ENCODE peak calls at places on chromosomes 2 and 18, in six cellular contexts. One of them, this sample, is unnamed.
A peak's percentile ranks its signal among the peaks of the same experiment; 100 is the strongest.

GRCh38 chr2:151119377-151119776 is 142.3 kb downstream of the RBM43 start:
- DNase-seq in AG09309: no peak
- DNase-seq in left ventricle myocardium inferior: no peak
- DNase-seq in endothelial cell: no peak
- DNase-seq in AG04450: no peak
- DNase-seq in lower lobe of right lung: no peak
- DNase-seq in this sample: no peak

GRCh38 chr2:127043367-127044164 is 63.4 kb downstream of the BIN1 start:
- DNase-seq in AG09309: no peak
- DNase-seq in left ventricle myocardium inferior: peak; percentile 15
- DNase-seq in endothelial cell: no peak
- DNase-seq in AG04450: no peak
- DNase-seq in lower lobe of right lung: no peak
- DNase-seq in this sample: no peak

GRCh38 chr2:192124576-192124975 is 70.2 kb downstream of the TMEFF2 start:
- DNase-seq in AG09309: peak; percentile 11
- DNase-seq in left ventricle myocardium inferior: no peak
- DNase-seq in endothelial cell: no peak
- DNase-seq in AG04450: no peak
- DNase-seq in lower lobe of right lung: no peak
- DNase-seq in this sample: no peak

GRCh38 chr18:46793565-46793964 is 36.7 kb upstream of the ST8SIA5 start:
- DNase-seq in AG09309: no peak
- DNase-seq in left ventricle myocardium inferior: no peak
- DNase-seq in endothelial cell: no peak
- DNase-seq in AG04450: no peak
- DNase-seq in lower lobe of right lung: no peak
- DNase-seq in this sample: no peak

GRCh38 chr18:52844323-52844722 is 504.3 kb downstream of the DCC start:
- DNase-seq in AG09309: no peak
- DNase-seq in left ventricle myocardium inferior: no peak
- DNase-seq in endothelial cell: no peak
- DNase-seq in AG04450: no peak
- DNase-seq in lower lobe of right lung: no peak
- DNase-seq in this sample: no peak

GRCh38 chr2:66688951-66689350 is 254.0 kb downstream of the MEIS1 start:
- DNase-seq in AG09309: no peak
- DNase-seq in left ventricle myocardium inferior: no peak
- DNase-seq in endothelial cell: no peak
- DNase-seq in AG04450: no peak
- DNase-seq in lower lobe of right lung: no peak
- DNase-seq in this sample: no peak

GRCh38 chr18:55629136-55629535 is 41.1 kb upstream of the TCF4 start:
- DNase-seq in AG09309: no peak
- DNase-seq in left ventricle myocardium inferior: no peak
- DNase-seq in endothelial cell: no peak
- DNase-seq in AG04450: no peak
- DNase-seq in lower lobe of right lung: no peak
- DNase-seq in this sample: no peak

GRCh38 chr2:84083984-84084383 is 375.1 kb downstream of the SUCLG1 start:
- DNase-seq in AG09309: no peak
- DNase-seq in left ventricle myocardium inferior: no peak
- DNase-seq in endothelial cell: no peak
- DNase-seq in AG04450: no peak
- DNase-seq in lower lobe of right lung: no peak
- DNase-seq in this sample: no peak

GRCh38 chr2:29024882-29025430 is 43.9 kb downstream of the TOGARAM2 start:
- DNase-seq in AG09309: no peak
- DNase-seq in left ventricle myocardium inferior: no peak
- DNase-seq in endothelial cell: no peak
- DNase-seq in AG04450: no peak
- DNase-seq in lower lobe of right lung: no peak
- DNase-seq in this sample: no peak

GRCh38 chr2:101435011-101435862 is 39.7 kb downstream of the RFX8 start:
- DNase-seq in AG09309: peak; percentile 47
- DNase-seq in left ventricle myocardium inferior: no peak
- DNase-seq in endothelial cell: peak; percentile 26
- DNase-seq in AG04450: no peak
- DNase-seq in lower lobe of right lung: no peak
- DNase-seq in this sample: no peak

GRCh38 chr2:240850026-240850425 is 18.6 kb upstream of the AGXT start:
- DNase-seq in AG09309: no peak
- DNase-seq in left ventricle myocardium inferior: no peak
- DNase-seq in endothelial cell: no peak
- DNase-seq in AG04450: no peak
- DNase-seq in lower lobe of right lung: no peak
- DNase-seq in this sample: no peak

GRCh38 chr18:79447703-79448367 is 52.1 kb downstream of the NFATC1 start:
- DNase-seq in AG09309: no peak
- DNase-seq in left ventricle myocardium inferior: no peak
- DNase-seq in endothelial cell: no peak
- DNase-seq in AG04450: peak; percentile 46
- DNase-seq in lower lobe of right lung: no peak
- DNase-seq in this sample: no peak

GRCh38 chr2:118224888-118225264 is 136.6 kb downstream of the INSIG2 start:
- DNase-seq in AG09309: no peak
- DNase-seq in left ventricle myocardium inferior: no peak
- DNase-seq in endothelial cell: peak; percentile 15
- DNase-seq in AG04450: no peak
- DNase-seq in lower lobe of right lung: no peak
- DNase-seq in this sample: no peak

GRCh38 chr2:22601007-22601406 is 784.0 kb upstream of the KLHL29 start:
- DNase-seq in AG09309: no peak
- DNase-seq in left ventricle myocardium inferior: no peak
- DNase-seq in endothelial cell: no peak
- DNase-seq in AG04450: no peak
- DNase-seq in lower lobe of right lung: no peak
- DNase-seq in this sample: no peak

GRCh38 chr2:100064592-100065006 is 77.8 kb downstream of the AFF3 start:
- DNase-seq in AG09309: no peak
- DNase-seq in left ventricle myocardium inferior: no peak
- DNase-seq in endothelial cell: no peak
- DNase-seq in AG04450: no peak
- DNase-seq in lower lobe of right lung: no peak
- DNase-seq in this sample: no peak

GRCh38 chr2:161775971-161776370 is 151.8 kb downstream of the SLC4A10 start:
- DNase-seq in AG09309: no peak
- DNase-seq in left ventricle myocardium inferior: no peak
- DNase-seq in endothelial cell: no peak
- DNase-seq in AG04450: no peak
- DNase-seq in lower lobe of right lung: no peak
- DNase-seq in this sample: no peak

GRCh38 chr2:240368746-240369724 is 66.4 kb upstream of the GPC1 start:
- DNase-seq in AG09309: no peak
- DNase-seq in left ventricle myocardium inferior: peak; percentile 81
- DNase-seq in endothelial cell: no peak
- DNase-seq in AG04450: no peak
- DNase-seq in lower lobe of right lung: peak; percentile 56
- DNase-seq in this sample: no peak

GRCh38 chr2:10412380-10412779 is 35.7 kb downstream of the ODC1 start:
- DNase-seq in AG09309: no peak
- DNase-seq in left ventricle myocardium inferior: no peak
- DNase-seq in endothelial cell: peak; percentile 35
- DNase-seq in AG04450: no peak
- DNase-seq in lower lobe of right lung: no peak
- DNase-seq in this sample: no peak

GRCh38 chr2:191555092-191555742 is 122.7 kb upstream of the NABP1 start:
- DNase-seq in AG09309: peak; percentile 38
- DNase-seq in left ventricle myocardium inferior: peak; percentile 75
- DNase-seq in endothelial cell: peak; percentile 86
- DNase-seq in AG04450: peak; percentile 61
- DNase-seq in lower lobe of right lung: peak; percentile 71
- DNase-seq in this sample: no peak

GRCh38 chr2:58030789-58031188 is 15.8 kb upstream of the VRK2 start:
- DNase-seq in AG09309: no peak
- DNase-seq in left ventricle myocardium inferior: no peak
- DNase-seq in endothelial cell: no peak
- DNase-seq in AG04450: no peak
- DNase-seq in lower lobe of right lung: no peak
- DNase-seq in this sample: no peak

GRCh38 chr2:27075219-27075871 is 3.1 kb upstream of the EMILIN1 start:
- DNase-seq in AG09309: no peak
- DNase-seq in left ventricle myocardium inferior: peak; percentile 66
- DNase-seq in endothelial cell: peak; percentile 44
- DNase-seq in AG04450: no peak
- DNase-seq in lower lobe of right lung: peak; percentile 72
- DNase-seq in this sample: no peak

GRCh38 chr2:133420748-133421147 is 147.5 kb downstream of the NCKAP5 start:
- DNase-seq in AG09309: no peak
- DNase-seq in left ventricle myocardium inferior: no peak
- DNase-seq in endothelial cell: no peak
- DNase-seq in AG04450: no peak
- DNase-seq in lower lobe of right lung: no peak
- DNase-seq in this sample: no peak

GRCh38 chr18:59200787-59201186 is 19.2 kb upstream of the GRP start:
- DNase-seq in AG09309: peak; percentile 27
- DNase-seq in left ventricle myocardium inferior: no peak
- DNase-seq in endothelial cell: no peak
- DNase-seq in AG04450: no peak
- DNase-seq in lower lobe of right lung: no peak
- DNase-seq in this sample: no peak

DNA sequence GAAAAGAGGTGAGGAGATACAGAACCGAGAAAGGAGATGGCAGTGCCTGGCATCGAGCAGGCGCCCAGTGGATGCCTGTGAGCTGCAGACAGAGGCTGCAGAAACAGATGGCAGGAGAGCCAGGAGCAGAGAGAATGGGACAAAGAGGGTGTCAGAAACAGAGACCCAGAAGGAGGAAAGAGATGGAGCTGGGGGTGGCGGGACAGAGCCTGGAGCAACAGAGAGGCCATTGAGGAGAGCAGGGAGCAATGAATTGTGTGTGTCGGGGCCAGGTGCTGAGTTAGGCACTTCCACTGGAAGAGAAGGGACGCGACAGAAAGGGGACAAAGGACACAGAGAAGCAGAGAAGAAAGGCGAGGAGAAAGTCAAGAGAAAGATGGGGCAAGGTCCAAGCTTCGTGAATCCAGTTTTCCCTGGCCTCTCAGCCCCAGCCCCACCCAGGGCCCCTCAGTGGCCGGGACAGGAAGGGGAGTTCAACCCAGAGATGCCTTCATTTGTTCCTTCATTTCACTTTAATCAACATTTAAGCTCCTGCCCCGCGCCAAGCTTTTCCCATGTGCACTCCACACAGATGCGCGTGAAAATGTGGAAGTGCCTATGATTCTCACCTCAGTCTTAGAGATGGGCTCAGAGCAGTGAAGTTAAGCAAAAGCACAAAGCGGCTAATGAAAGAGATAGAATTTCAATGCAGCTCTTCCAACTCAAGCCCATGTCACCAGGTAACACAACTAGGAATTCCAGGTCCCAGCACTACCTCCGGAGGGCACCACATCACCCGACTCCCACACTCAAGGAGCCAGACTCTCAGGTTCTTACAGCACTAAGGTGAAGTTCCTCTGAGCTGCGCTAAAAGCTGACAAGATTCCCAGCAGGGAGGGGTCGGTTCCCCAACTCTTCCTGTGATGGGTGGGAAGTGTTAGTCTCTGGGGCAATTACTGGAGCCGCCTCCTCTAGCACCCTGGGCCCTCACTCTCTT is 55.2 kb downstream of the TNS1 start:
- DNase-seq in AG09309: no peak
- DNase-seq in left ventricle myocardium inferior: no peak
- DNase-seq in endothelial cell: no peak
- DNase-seq in AG04450: no peak
- DNase-seq in lower lobe of right lung: peak; percentile 53
- DNase-seq in this sample: no peak
- TF ChIP-seq CTCF in AG09309: no peak
- TF ChIP-seq CTCF in left ventricle myocardium inferior: peak; percentile 32
- TF ChIP-seq CTCF in endothelial cell: no peak
- TF ChIP-seq CTCF in AG04450: no peak
- TF ChIP-seq CTCF in lower lobe of right lung: peak; percentile 25
- TF ChIP-seq CTCF in this sample: no peak

DNA sequence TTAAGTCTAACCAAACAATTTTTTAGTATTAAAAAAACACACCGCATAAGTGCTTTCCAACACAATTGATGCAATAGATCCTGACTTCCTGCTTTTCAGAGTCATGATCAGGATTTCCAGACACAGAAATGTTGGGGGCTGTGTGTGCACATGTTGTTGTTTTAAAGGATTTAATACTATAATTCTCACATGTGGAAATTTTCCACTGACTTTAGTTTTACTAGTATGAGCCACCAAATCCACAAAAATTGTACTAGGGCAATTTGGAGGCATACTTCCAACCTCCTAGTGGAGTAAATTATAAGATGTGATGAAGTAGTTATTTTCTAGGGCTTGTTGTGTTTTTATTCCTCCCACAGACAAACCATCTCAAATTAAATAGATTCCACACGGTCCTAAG is 108.8 kb upstream of the KLF7 start:
- DNase-seq in AG09309: peak; percentile 50
- DNase-seq in left ventricle myocardium inferior: no peak
- DNase-seq in endothelial cell: no peak
- DNase-seq in AG04450: no peak
- DNase-seq in lower lobe of right lung: no peak
- DNase-seq in this sample: no peak
- TF ChIP-seq CTCF in AG09309: no peak
- TF ChIP-seq CTCF in left ventricle myocardium inferior: no peak
- TF ChIP-seq CTCF in endothelial cell: no peak
- TF ChIP-seq CTCF in AG04450: no peak
- TF ChIP-seq CTCF in lower lobe of right lung: no peak
- TF ChIP-seq CTCF in this sample: no peak

GRCh38 chr2:223601932-223602676 is at the start of gene SCG2:
- DNase-seq in AG09309: peak; percentile 69
- DNase-seq in left ventricle myocardium inferior: peak; percentile 51
- DNase-seq in endothelial cell: peak; percentile 72
- DNase-seq in AG04450: peak; percentile 87
- DNase-seq in lower lobe of right lung: peak; percentile 71
- DNase-seq in this sample: peak; percentile 60
- TF ChIP-seq CTCF in AG09309: peak; percentile 45
- TF ChIP-seq CTCF in left ventricle myocardium inferior: peak; percentile 37
- TF ChIP-seq CTCF in endothelial cell: peak; percentile 64
- TF ChIP-seq CTCF in AG04450: peak; percentile 48
- TF ChIP-seq CTCF in lower lobe of right lung: peak; percentile 31
- TF ChIP-seq CTCF in this sample: peak; percentile 28

GRCh38 chr18:13525381-13526029 is 200.9 kb downstream of the FAM210A start:
- DNase-seq in AG09309: no peak
- DNase-seq in left ventricle myocardium inferior: no peak
- DNase-seq in endothelial cell: no peak
- DNase-seq in AG04450: no peak
- DNase-seq in lower lobe of right lung: no peak
- DNase-seq in this sample: no peak
- TF ChIP-seq CTCF in AG09309: no peak
- TF ChIP-seq CTCF in left ventricle myocardium inferior: no peak
- TF ChIP-seq CTCF in endothelial cell: no peak
- TF ChIP-seq CTCF in AG04450: no peak
- TF ChIP-seq CTCF in lower lobe of right lung: no peak
- TF ChIP-seq CTCF in this sample: no peak

DNA sequence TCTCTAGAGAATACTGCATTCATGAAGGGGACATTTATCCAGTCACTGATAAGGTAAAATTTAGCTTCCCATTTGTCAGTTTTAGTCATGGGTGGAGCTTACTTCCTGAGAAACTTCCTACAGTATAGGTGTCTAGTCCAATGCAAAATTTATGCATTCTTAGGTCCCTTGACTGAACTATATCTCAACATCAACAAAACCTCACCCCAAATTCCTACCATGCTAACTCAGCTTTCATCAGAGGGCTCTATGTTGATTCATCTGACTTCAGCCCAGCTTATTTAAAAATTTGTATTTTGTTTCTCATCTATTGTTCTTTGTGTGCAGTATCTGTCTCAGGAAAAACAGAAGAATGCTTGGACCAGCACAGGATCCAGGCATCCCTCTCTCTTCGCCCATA is 296.4 kb upstream of the ACVR2A start:
- DNase-seq in AG09309: no peak
- DNase-seq in left ventricle myocardium inferior: no peak
- DNase-seq in endothelial cell: no peak
- DNase-seq in AG04450: no peak
- DNase-seq in lower lobe of right lung: no peak
- DNase-seq in this sample: no peak
- TF ChIP-seq CTCF in AG09309: no peak
- TF ChIP-seq CTCF in left ventricle myocardium inferior: no peak
- TF ChIP-seq CTCF in endothelial cell: no peak
- TF ChIP-seq CTCF in AG04450: no peak
- TF ChIP-seq CTCF in lower lobe of right lung: no peak
- TF ChIP-seq CTCF in this sample: no peak

This sample was measured in kidney epithelial cell.